ENCODE peak calls at places on chromosome 1, in nine cellular contexts. F is keratinocyte; H is hepatocyte; O is upper lobe of right lung; N is GM23248; P is kidney; W is thoracic aorta; Z is fibroblast of lung; A is CD4-positive, alpha-beta memory T cell. K is an unnamed sample.

GRCh38 chr1:109379422-109379821 is 18.3 kb downstream of the SORT1 start:
- DNase-seq in A (no peak), N (peak; percentile 70), H (no peak), P (no peak), W (no peak), F (no peak), Z (peak; percentile 64), O (no peak), K (no peak)

GRCh38 chr1:246043556-246043955 is 463.5 kb downstream of the SMYD3 start:
- DNase-seq in O (no peak), Z (no peak), W (no peak), H (no peak), N (no peak), A (no peak), F (no peak), P (no peak), K (no peak)

GRCh38 chr1:18703041-18703621 is 72.5 kb downstream of the PAX7 start:
- DNase-seq in W (no peak), O (no peak), H (no peak), Z (no peak), P (no peak), F (no peak), A (no peak), N (no peak), K (no peak)

GRCh38 chr1:179883739-179884138 is 1.7 kb downstream of the TOR1AIP1 start:
- DNase-seq in F (peak; percentile 95), Z (no peak), O (no peak), W (no peak), A (peak; percentile 77), P (no peak), H (peak; percentile 66), N (peak; percentile 33), K (no peak)

GRCh38 chr1:108053291-108054023 is 88.5 kb upstream of the VAV3 start:
- DNase-seq in A (no peak), O (no peak), P (no peak), N (peak; percentile 91), F (no peak), H (no peak), W (no peak), Z (no peak), K (no peak)

GRCh38 chr1:157958280-157958679 is 35.2 kb upstream of the KIRREL1 start:
- DNase-seq in F (no peak), N (no peak), W (no peak), Z (no peak), O (no peak), P (no peak), H (no peak), A (no peak), K (no peak)

GRCh38 chr1:11784256-11784992 is 21.3 kb downstream of the MTHFR start:
- DNase-seq in F (no peak), O (no peak), W (no peak), Z (no peak), P (no peak), N (no peak), A (no peak), H (no peak), K (no peak)

GRCh38 chr1:201916649-201917249 is 28.1 kb downstream of the SHISA4 start:
- DNase-seq in F (no peak), A (no peak), W (peak; percentile 85), H (peak; percentile 81), Z (peak; percentile 97), P (peak; percentile 95), O (no peak), N (peak; percentile 88), K (peak; percentile 55)

GRCh38 chr1:37415611-37416244 is 58.7 kb upstream of the ZC3H12A start:
- DNase-seq in A (no peak), W (no peak), Z (no peak), O (no peak), N (no peak), H (no peak), P (no peak), F (no peak), K (no peak)

GRCh38 chr1:34144743-34145142 is 20.3 kb downstream of the CSMD2 start:
- DNase-seq in A (no peak), W (no peak), F (no peak), O (no peak), Z (no peak), H (no peak), N (no peak), P (no peak), K (no peak)

GRCh38 chr1:100583827-100584226 is 45.9 kb downstream of the GPR88 start:
- DNase-seq in P (no peak), N (no peak), H (no peak), A (no peak), F (no peak), W (no peak), Z (no peak), O (no peak), K (no peak)

DNA sequence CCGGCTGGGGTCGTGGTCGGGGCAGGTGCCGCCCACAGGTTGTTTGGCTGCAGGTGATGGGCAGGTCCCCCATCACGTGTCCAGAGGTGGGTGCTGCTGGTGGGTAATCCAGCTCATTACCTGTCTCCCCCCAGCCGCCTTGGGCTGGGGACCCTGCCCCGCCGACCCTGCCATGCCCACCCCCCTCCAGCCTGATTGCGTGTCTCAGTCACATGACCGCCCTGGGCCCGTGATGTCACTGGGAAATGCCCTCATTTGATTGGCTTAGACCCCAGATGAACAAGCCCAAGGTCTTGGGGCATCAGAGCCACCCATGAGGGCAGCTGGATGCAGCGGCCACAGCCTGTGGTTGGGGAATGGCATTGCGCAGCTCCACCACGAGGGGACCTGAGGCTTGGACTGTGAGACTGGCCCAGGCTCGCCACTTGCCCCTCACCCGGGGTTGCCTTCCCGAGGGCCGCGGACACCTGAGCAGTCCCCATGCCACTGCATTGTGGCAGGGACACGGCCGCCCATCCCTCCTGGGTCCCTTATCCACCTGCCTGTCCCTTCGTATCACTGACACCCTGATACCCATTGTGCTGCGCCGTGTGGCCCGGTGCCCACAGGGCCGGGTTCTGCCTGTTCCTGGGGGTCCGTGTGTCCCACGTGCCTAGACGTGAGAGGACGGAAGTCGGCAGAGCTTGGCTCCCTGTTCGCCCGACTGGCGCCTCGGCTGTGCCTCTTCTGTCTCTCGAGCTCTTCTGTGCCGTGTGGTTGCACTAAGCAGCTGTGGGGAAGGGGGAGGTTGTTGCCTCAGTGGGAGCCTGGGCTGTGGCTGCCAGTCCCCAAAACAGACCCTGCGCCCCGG is 68.0 kb downstream of the FAAP20 start:
- DNase-seq in A (no peak), P (peak; percentile 73), N (no peak), H (no peak), O (peak; percentile 68), W (no peak), F (no peak), Z (no peak), K (no peak)
- H3K4me3 ChIP-seq in A (no peak overlapping the region), P (no peak overlapping the region), N (no peak overlapping the region), H (no peak overlapping the region), O (no peak overlapping the region), W (no peak overlapping the region), F (no peak overlapping the region), Z (no peak overlapping the region), K (no peak overlapping the region)

GRCh38 chr1:232319106-232319505 is 310.8 kb downstream of the SIPA1L2 start:
- DNase-seq in F (peak; percentile 59), Z (no peak), W (no peak), N (no peak), H (no peak), A (no peak), P (no peak), O (no peak), K (no peak)

GRCh38 chr1:232317336-232317735 is 312.6 kb downstream of the SIPA1L2 start:
- DNase-seq in N (no peak), O (no peak), F (no peak), P (no peak), A (no peak), Z (no peak), W (no peak), H (no peak), K (no peak)

GRCh38 chr1:232318143-232318542 is 311.8 kb downstream of the SIPA1L2 start:
- DNase-seq in P (no peak), O (no peak), N (no peak), Z (no peak), F (no peak), H (no peak), A (no peak), W (no peak), K (no peak)

GRCh38 chr1:232319518-232319917 is 310.4 kb downstream of the SIPA1L2 start:
- DNase-seq in W (no peak), O (no peak), F (no peak), N (no peak), A (no peak), H (no peak), P (no peak), Z (no peak), K (no peak)

GRCh38 chr1:232322162-232322734 is 307.7 kb downstream of the SIPA1L2 start:
- DNase-seq in N (no peak), A (no peak), O (no peak), P (no peak), Z (no peak), H (peak; percentile 59), W (no peak), F (no peak), K (no peak)
- H3K4me1 ChIP-seq in N (no peaks in the 10 kb centered on the region), A (no peaks in the 10 kb centered on the region), O (no peaks in the 10 kb centered on the region), P (no peaks in the 10 kb centered on the region), Z (no peaks in the 10 kb centered on the region), H (peaks cover 49% of the 10 kb centered on the region), W (no peaks in the 10 kb centered on the region), F (peaks cover 12% of the 10 kb centered on the region), K (no peaks in the 10 kb centered on the region)

GRCh38 chr1:161130266-161130665 is 2.2 kb downstream of the DEDD start:
- DNase-seq in F (no peak), Z (no peak), A (no peak), N (no peak), W (no peak), H (no peak), O (no peak), P (no peak), K (no peak)
- H3K4me3 ChIP-seq in F (no peak overlapping the region), Z (peak overlapping the region; percentile 96), A (no peak overlapping the region), N (peak overlapping the region; percentile 98), W (no peak overlapping the region), H (no peak overlapping the region), O (no peak overlapping the region), P (no peak overlapping the region), K (no peak overlapping the region)

DNA sequence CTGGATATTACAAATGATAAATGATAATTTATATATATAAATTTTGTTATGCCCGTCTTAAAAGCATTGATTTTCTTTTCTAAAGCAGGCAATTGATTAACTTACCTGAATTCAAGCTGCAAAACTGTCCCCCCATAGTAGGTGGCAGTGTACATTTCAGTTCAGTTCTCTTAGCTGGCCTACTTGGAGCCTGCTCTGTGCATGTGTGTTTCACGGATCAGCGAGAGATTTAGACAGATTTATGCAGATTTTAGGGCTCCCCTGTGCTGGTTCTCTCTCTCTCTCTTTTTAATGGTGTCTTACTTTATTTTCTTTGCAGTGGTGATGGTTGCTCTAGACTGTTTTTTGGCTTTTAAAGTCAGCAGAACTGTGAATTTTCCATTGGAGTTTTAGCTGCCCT is 30.7 kb downstream of the CLIC4 start:
- DNase-seq in Z (no peak), O (no peak), A (no peak), P (no peak), F (no peak), W (no peak), H (no peak), N (no peak), K (no peak)
- H3K4me1 ChIP-seq in Z (no peaks in the 10 kb centered on the region), O (peaks cover 32% of the 10 kb centered on the region), A (no peaks in the 10 kb centered on the region), P (peaks cover 5% of the 10 kb centered on the region), F (peaks cover 9% of the 10 kb centered on the region), W (peaks cover 85% of the 10 kb centered on the region), H (no peaks in the 10 kb centered on the region), N (peaks cover 73% of the 10 kb centered on the region), K (no peaks in the 10 kb centered on the region)

GRCh38 chr1:209733409-209734192 is 22.3 kb upstream of the TRAF3IP3 start:
- DNase-seq in W (no peak), N (peak; percentile 78), O (no peak), P (no peak), Z (no peak), H (no peak), F (no peak), A (no peak), K (no peak)
- H3K4me3 ChIP-seq in W (no peak overlapping the region), N (no peak overlapping the region), O (no peak overlapping the region), P (no peak overlapping the region), Z (no peak overlapping the region), H (no peak overlapping the region), F (no peak overlapping the region), A (no peak overlapping the region), K (no peak overlapping the region)

K was measured in stomach.